ENCODE peak calls at places on chromosome 17, in ten cellular contexts. T is tibial nerve, P is upper lobe of left lung, R is suprapubic skin, A is A549, L is ovary, X is K562, F is transverse colon, W is SK-N-SH, C is stomach. N is an unnamed sample. For H3K9me3, the result is how much of the 10 kb centered on the place peaks cover.

GRCh38 chr17:68640601-68641000 is 39.4 kb upstream of the FAM20A start:
- DNase-seq in W (no peak), P (no peak), R (no peak), A (no peak), X (no peak), F (no peak), T (no peak), C (no peak), L (no peak), N (no peak)

GRCh38 chr17:70369296-70369855 is 200.0 kb downstream of the KCNJ2 start:
- DNase-seq in A (no peak), X (no peak), L (no peak), W (no peak), F (no peak), R (no peak), T (no peak), P (no peak), C (no peak), N (no peak)

GRCh38 chr17:59754547-59754946 is 47.1 kb downstream of the VMP1 start:
- DNase-seq in L (no peak), W (no peak), C (no peak), T (no peak), X (peak), F (no peak), R (no peak), P (no peak), A (peak), N (no peak)

GRCh38 chr17:17111401-17112393 is 69.4 kb downstream of the MPRIP start:
- DNase-seq in C (no peak), R (no peak), X (peak), A (no peak), W (no peak), F (no peak), T (no peak), P (no peak), L (no peak), N (no peak)

GRCh38 chr17:17435323-17435722 is 41.5 kb upstream of the MED9 start:
- DNase-seq in L (no peak), W (no peak), C (no peak), T (no peak), X (no peak), A (peak), R (no peak), P (no peak), F (no peak), N (no peak)

GRCh38 chr17:72383053-72383847 is 262.4 kb downstream of the SOX9 start:
- DNase-seq in F (no peak), X (peak), L (no peak), A (no peak), R (no peak), W (no peak), P (peak), C (no peak), T (no peak), N (no peak)

GRCh38 chr17:50363217-50364060 is 9.5 kb downstream of the MRPL27 start:
- DNase-seq in P (peak), A (no peak), L (peak), R (no peak), X (no peak), W (peak), T (no peak), F (no peak), C (no peak), N (peak)

GRCh38 chr17:78923660-78924453 is 1.3 kb downstream of the TIMP2 start:
- DNase-seq in L (peak), F (peak), W (peak), R (peak), C (peak), A (peak), X (peak), T (peak), P (peak), N (peak)

GRCh38 chr17:78664476-78665384 is 87.5 kb upstream of the DNAH17 start:
- DNase-seq in A (no peak), X (peak), P (no peak), L (no peak), R (peak), C (no peak), T (no peak), F (no peak), W (no peak), N (no peak)

GRCh38 chr17:78797213-78797612 is 15.1 kb upstream of the CYTH1 start:
- DNase-seq in P (no peak), A (no peak), R (no peak), F (no peak), W (no peak), C (no peak), L (no peak), T (no peak), X (no peak), N (no peak)

GRCh38 chr17:82440991-82441627 is 9.4 kb downstream of the CYBC1 start:
- DNase-seq in P (peak), T (no peak), R (no peak), L (no peak), F (no peak), X (no peak), W (no peak), C (no peak), A (no peak), N (peak)

GRCh38 chr17:27282054-27282501 is 11.8 kb upstream of the WSB1 start:
- DNase-seq in X (no peak), L (no peak), W (no peak), R (no peak), C (no peak), A (no peak), P (no peak), F (no peak), T (no peak), N (no peak)

GRCh38 chr17:40191237-40192208 is 14.3 kb downstream of the RAPGEFL1 start:
- DNase-seq in X (peak), C (peak), W (peak), P (peak), T (peak), F (peak), R (peak), A (peak), L (peak), N (peak)

GRCh38 chr17:31915456-31916100 is 14.1 kb upstream of the UTP6 start:
- DNase-seq in W (no peak), P (no peak), A (no peak), X (no peak), L (no peak), F (no peak), T (no peak), C (no peak), R (no peak), N (no peak)

GRCh38 chr17:41519501-41520224 is 973 bp upstream of the KRT15 start:
- DNase-seq in T (no peak), R (no peak), C (no peak), W (no peak), P (no peak), L (no peak), A (no peak), F (peak), X (peak), N (no peak)

GRCh38 chr17:17425591-17425990 is 51.2 kb upstream of the MED9 start:
- DNase-seq in A (no peak), C (no peak), F (no peak), X (no peak), L (no peak), R (no peak), W (no peak), T (no peak), P (no peak), N (no peak)

GRCh38 chr17:66714046-66715023 is 120.6 kb upstream of the CACNG5 start:
- DNase-seq in P (no peak), X (no peak), F (no peak), R (no peak), T (no peak), A (no peak), L (no peak), W (no peak), C (no peak), N (no peak)

GRCh38 chr17:66715076-66715675 is 119.7 kb upstream of the CACNG5 start:
- DNase-seq in P (no peak), F (peak), C (no peak), T (no peak), X (no peak), L (no peak), R (no peak), W (no peak), A (no peak), N (no peak)

GRCh38 chr17:66717680-66718079 is 117.2 kb upstream of the CACNG5 start:
- DNase-seq in A (no peak), L (no peak), F (peak), C (no peak), W (no peak), R (no peak), X (no peak), T (no peak), P (no peak), N (no peak)

GRCh38 chr17:66715745-66716156 is 119.2 kb upstream of the CACNG5 start:
- DNase-seq in W (peak), C (no peak), L (no peak), P (no peak), F (no peak), A (peak), T (no peak), R (no peak), X (peak), N (no peak)

DNA sequence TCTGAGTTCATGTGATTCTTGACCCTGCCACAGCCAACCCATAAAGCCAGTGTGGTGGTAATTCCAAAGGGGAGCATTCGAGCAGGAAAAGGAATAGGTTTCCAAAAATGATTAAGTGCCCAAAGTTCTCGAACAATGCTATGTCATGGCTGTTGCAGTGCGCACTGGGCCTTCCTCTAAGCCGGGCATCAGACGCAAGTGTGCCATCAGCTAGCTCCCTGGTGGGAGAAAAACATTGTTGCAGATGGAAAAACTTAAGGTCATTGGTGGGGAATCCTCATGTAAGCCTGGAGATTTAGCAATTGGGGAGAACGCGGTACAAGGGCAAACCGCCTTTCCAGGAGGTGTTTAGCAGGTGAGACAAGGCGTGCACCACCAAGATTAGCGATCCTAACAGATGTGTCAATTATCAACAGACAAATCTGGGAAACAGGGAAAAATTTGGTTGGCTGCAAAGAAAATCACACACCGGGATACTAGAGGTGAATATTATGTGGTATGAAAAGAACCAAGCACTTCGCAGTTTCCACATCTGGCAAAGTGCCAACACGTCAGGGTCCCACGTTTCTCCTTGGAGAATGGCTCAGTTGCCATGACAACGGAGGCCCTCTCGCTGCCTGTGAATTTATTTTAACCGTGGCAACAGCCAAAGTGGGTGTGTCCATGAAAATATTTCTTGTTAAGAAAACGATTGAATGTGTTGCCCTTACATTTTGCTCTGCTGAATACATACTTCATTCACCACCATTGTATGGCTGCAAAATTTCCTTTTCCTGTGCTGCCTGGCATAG is 118.5 kb upstream of the CACNG5 start:
- DNase-seq in T (no peak), F (no peak), R (no peak), L (no peak), C (no peak), P (no peak), A (no peak), X (no peak), W (no peak), N (no peak)
- TF ChIP-seq EP300 in T (no peak), F (no peak), R (no peak), L (no peak), C (no peak), P (no peak), A (no peak), X (no peak), W (no peak), N (no peak)

DNA sequence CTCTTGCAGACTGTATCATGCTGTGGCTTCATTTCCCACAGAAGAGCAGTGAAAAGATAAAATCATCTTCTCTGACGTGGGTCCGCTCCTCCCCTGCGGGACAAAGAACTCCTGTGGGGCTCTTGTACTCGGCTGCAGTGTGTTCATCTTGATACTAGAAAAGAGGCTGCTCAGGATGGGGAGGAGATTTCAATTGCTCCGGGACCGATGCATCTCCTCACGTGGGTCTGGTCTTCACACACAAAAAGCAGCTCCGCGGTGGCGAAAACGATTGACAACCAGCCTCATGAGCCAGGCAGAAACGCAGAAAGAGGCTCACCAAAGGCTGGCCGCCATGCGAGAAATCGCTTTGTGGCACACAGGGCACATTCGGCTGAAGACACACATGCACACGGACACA is 14.4 kb upstream of the KCNJ18 start:
- DNase-seq in F (no peak), A (no peak), L (no peak), X (peak), P (no peak), R (peak), C (no peak), W (no peak), T (no peak), N (peak)
- H3K9me3 ChIP-seq in F (under half), A (under half), L (under half), X (under half), P (under half), R (under half), C (under half), W (under half), T (under half), N (under half)

GRCh38 chr17:44345497-44346026 is 460 bp downstream of the GRN start:
- DNase-seq in R (peak), P (peak), L (no peak), X (peak), W (peak), T (no peak), C (peak), A (peak), F (peak), N (no peak)
- TF ChIP-seq EP300 in R (no peak), P (no peak), L (no peak), X (no peak), W (no peak), T (no peak), C (no peak), A (no peak), F (no peak), N (no peak)

DNA sequence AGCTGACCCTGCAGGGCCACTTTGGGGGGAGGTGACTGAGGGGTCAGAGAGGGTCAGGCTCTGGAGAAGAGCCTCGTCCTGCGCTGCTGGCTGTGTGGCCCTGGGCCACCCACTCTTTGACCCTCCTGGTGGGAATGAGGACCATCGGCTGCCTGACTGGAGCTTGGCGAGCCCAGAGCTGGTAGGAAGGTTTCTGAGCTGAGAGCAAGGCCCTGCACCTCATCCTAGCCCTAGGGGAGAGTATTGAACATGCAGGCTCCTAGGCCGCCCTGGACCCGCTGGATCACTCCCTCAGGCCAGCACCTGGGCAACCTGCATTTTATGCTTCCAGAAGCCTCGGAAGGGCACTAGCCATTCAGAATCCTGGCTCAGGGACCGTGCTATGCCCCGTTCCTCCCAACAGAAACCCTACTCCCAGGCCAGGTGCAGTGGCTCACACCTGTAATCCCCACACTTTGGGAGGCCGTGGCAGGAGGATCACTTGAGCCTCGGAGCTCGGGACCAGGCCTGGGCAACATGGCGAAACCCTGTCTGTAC is 14.5 kb downstream of the MAP2K3 start:
- DNase-seq in L (no peak), X (no peak), C (no peak), R (no peak), W (no peak), P (peak), T (no peak), F (no peak), A (no peak), N (peak)
- H3K9me3 ChIP-seq in L (under half), X (under half), C (under half), R (under half), W (under half), P (under half), T (under half), F (under half), A (under half), N (under half)